ENCODE peak calls at places on chromosomes 13 and 19, in ten cellular contexts. S is heart right ventricle; O is iPS DF 6.9; P is MCF 10A; C is activated CD8-positive, alpha-beta memory T cell treated with anti-CD3 and anti-CD28 coated beads, Interleukin-2, amount 50 U/mL, for 48 hours; W is type B pancreatic cell; F is COR-L47; Q is stimulated activated CD4-positive, alpha-beta T cell treated with anti-CD3 and anti-CD28 coated beads, TNF-alpha, amount 100 ng/mL, for 48 hours; U is nephron progenitor cell; V is body of pancreas. I is an unnamed sample.

GRCh38 chr13:20824762-20825161 is 51.0 kb upstream of the EEF1AKMT1 start:
- DNase-seq in S (no peak), O (no peak), W (no peak), F (no peak), P (no peak), Q (no peak), U (no peak), V (no peak), C (no peak), I (no peak)

GRCh38 chr19:50705422-50706019 is 14.1 kb downstream of the SHANK1 start:
- DNase-seq in P (peak; percentile 61), S (no peak), U (peak; percentile 53), Q (peak; percentile 19), C (no peak), W (no peak), O (no peak), V (no peak), F (no peak), I (peak; percentile 21)

GRCh38 chr19:33621811-33622504 is at the start of gene CHST8:
- DNase-seq in F (peak; percentile 32), C (no peak), Q (no peak), U (peak; percentile 84), P (no peak), S (peak; percentile 57), W (no peak), V (peak; percentile 64), O (no peak), I (no peak)

GRCh38 chr13:26663801-26664200 is 96.8 kb downstream of the GPR12 start:
- DNase-seq in W (no peak), V (no peak), Q (no peak), F (peak; percentile 86), O (no peak), U (no peak), P (peak; percentile 28), S (no peak), C (no peak), I (peak; percentile 42)

GRCh38 chr13:97849305-97849704 is 104.2 kb upstream of the IPO5 start:
- DNase-seq in F (peak; percentile 17), W (no peak), S (no peak), C (no peak), Q (no peak), O (no peak), V (no peak), U (no peak), P (peak; percentile 45), I (peak; percentile 35)

GRCh38 chr19:18663940-18664530 is 19.4 kb upstream of the CRTC1 start:
- DNase-seq in F (no peak), S (no peak), W (no peak), C (no peak), Q (no peak), O (no peak), U (no peak), P (no peak), V (no peak), I (no peak)

GRCh38 chr13:78777973-78778372 is 119.0 kb upstream of the OBI1 start:
- DNase-seq in P (no peak), O (no peak), W (no peak), F (no peak), V (no peak), U (no peak), S (no peak), C (no peak), Q (no peak), I (no peak)

GRCh38 chr13:58630794-58631193 is 999.2 kb downstream of the PCDH17 start:
- DNase-seq in F (no peak), V (no peak), P (no peak), O (no peak), U (no peak), C (no peak), W (no peak), Q (no peak), S (no peak), I (no peak)

GRCh38 chr19:19321143-19321577 is 531 bp downstream of the MAU2 start:
- DNase-seq in F (peak; percentile 1), C (no peak), O (no peak), W (no peak), Q (no peak), V (no peak), S (no peak), P (peak; percentile 9), U (peak; percentile 51), I (no peak)

GRCh38 chr13:33743438-33744368 is 74.2 kb upstream of the RFC3 start:
- DNase-seq in U (no peak), O (no peak), V (no peak), F (no peak), C (peak; percentile 52), Q (no peak), S (no peak), W (no peak), P (no peak), I (no peak)

I was measured in foreskin keratinocyte.